ENCODE peak calls at places on chromosomes 5 and 9, in eight cellular contexts. R, S, A, I, G, V, J and T are unnamed samples.

GRCh38 chr9:127870887-127871286 is 6.6 kb downstream of the AK1 start:
- DNase-seq in I (no peak), A (no peak), G (no peak), S (no peak), J (no peak), V (no peak), R (no peak), T (no peak)

GRCh38 chr5:130642461-130642860 is 522.6 kb downstream of the HINT1 start:
- DNase-seq in S (no peak), R (no peak), J (no peak), V (no peak), A (no peak), G (no peak), I (no peak), T (no peak)

GRCh38 chr5:65213921-65214525 is 267.7 kb downstream of the ADAMTS6 start:
- DNase-seq in V (no peak), G (peak; percentile 45), S (no peak), R (no peak), A (peak; percentile 53), I (peak; percentile 41), J (no peak), T (no peak)

GRCh38 chr5:172878585-172879433 is 44.8 kb downstream of the ERGIC1 start:
- DNase-seq in V (no peak), J (peak; percentile 42), A (no peak), R (no peak), S (no peak), I (no peak), G (no peak), T (no peak)

GRCh38 chr5:173615884-173616576 is 420 bp downstream of the BOD1 start:
- DNase-seq in I (peak; percentile 76), A (peak; percentile 79), V (peak; percentile 63), J (peak; percentile 58), R (peak; percentile 80), G (peak; percentile 79), S (peak; percentile 60), T (peak; percentile 84)

GRCh38 chr9:114389612-114390368 is 2.0 kb upstream of the AKNA start:
- DNase-seq in I (no peak), G (no peak), J (no peak), A (no peak), R (no peak), S (no peak), V (no peak), T (no peak)

GRCh38 chr5:1139366-1139765 is 27.5 kb upstream of the SLC12A7 start:
- DNase-seq in I (no peak), A (no peak), G (no peak), R (no peak), V (no peak), J (no peak), S (no peak), T (no peak)

GRCh38 chr5:55344392-55344992 is 36.7 kb downstream of the MTREX start:
- DNase-seq in J (peak; percentile 69), V (peak; percentile 44), I (peak; percentile 52), G (peak; percentile 68), A (peak; percentile 20), S (peak; percentile 66), R (peak; percentile 69), T (no peak)

GRCh38 chr5:141914797-141915196 is 8.9 kb upstream of the DELE1 start:
- DNase-seq in A (peak; percentile 10), J (no peak), I (no peak), G (no peak), R (no peak), V (no peak), S (no peak), T (no peak)

GRCh38 chr9:136255896-136256890 is 10.6 kb upstream of the QSOX2 start:
- DNase-seq in I (no peak), A (peak; percentile 84), V (no peak), S (no peak), J (no peak), G (peak; percentile 25), R (no peak), T (no peak)

GRCh38 chr9:16873131-16873787 is 2.8 kb upstream of the BNC2 start:
- DNase-seq in V (no peak), A (no peak), R (no peak), S (no peak), G (peak; percentile 39), I (no peak), J (no peak), T (no peak)

GRCh38 chr9:127976498-127976897 is 4.3 kb downstream of the EEIG1 start:
- DNase-seq in R (no peak), S (peak; percentile 80), V (no peak), J (peak; percentile 24), A (no peak), I (no peak), G (no peak), T (peak; percentile 85)

GRCh38 chr9:82031538-82032280 is 43.1 kb downstream of the SPATA31D1 start:
- DNase-seq in S (no peak), R (peak; percentile 76), V (no peak), I (peak; percentile 2), J (peak; percentile 30), G (peak; percentile 45), A (no peak), T (no peak)

GRCh38 chr5:10030219-10030831 is 219.4 kb downstream of the ATPSCKMT start:
- DNase-seq in J (no peak), A (peak; percentile 39), I (peak; percentile 23), S (no peak), G (peak; percentile 76), V (no peak), R (no peak), T (no peak)

GRCh38 chr9:26234865-26235264 is 556.6 kb upstream of the TUSC1 start:
- DNase-seq in R (no peak), V (no peak), S (no peak), J (no peak), A (no peak), I (no peak), G (no peak), T (no peak)

GRCh38 chr5:96579711-96580110 is 82.5 kb upstream of the CAST start:
- DNase-seq in J (no peak), V (no peak), S (no peak), I (no peak), G (no peak), R (no peak), A (no peak), T (no peak)

GRCh38 chr9:110979636-110980035 is 58.6 kb downstream of the LPAR1 start:
- DNase-seq in A (no peak), J (no peak), R (no peak), I (no peak), V (no peak), S (no peak), G (no peak), T (no peak)

GRCh38 chr9:110977259-110977709 is 61.0 kb downstream of the LPAR1 start:
- DNase-seq in V (no peak), G (peak; percentile 87), A (no peak), R (no peak), J (no peak), S (peak; percentile 70), I (no peak), T (no peak)

GRCh38 chr9:110975278-110975677 is 63.0 kb downstream of the LPAR1 start:
- DNase-seq in G (no peak), R (no peak), A (no peak), V (no peak), I (no peak), J (no peak), S (no peak), T (no peak)

GRCh38 chr9:110978516-110978915 is 59.8 kb downstream of the LPAR1 start:
- DNase-seq in J (no peak), I (no peak), R (no peak), V (no peak), S (no peak), G (no peak), A (no peak), T (no peak)

GRCh38 chr9:110975969-110976368 is 62.3 kb downstream of the LPAR1 start:
- DNase-seq in J (no peak), I (no peak), V (no peak), A (no peak), S (no peak), R (no peak), G (no peak), T (no peak)
- H3K36me3 ChIP-seq in J (no peaks in the 10 kb centered on the region), I (no peaks in the 10 kb centered on the region), V (no peaks in the 10 kb centered on the region), A (no peaks in the 10 kb centered on the region), S (peaks cover 3% of the 10 kb centered on the region), R (no peaks in the 10 kb centered on the region), G (peaks cover 31% of the 10 kb centered on the region), T (no peaks in the 10 kb centered on the region)

DNA sequence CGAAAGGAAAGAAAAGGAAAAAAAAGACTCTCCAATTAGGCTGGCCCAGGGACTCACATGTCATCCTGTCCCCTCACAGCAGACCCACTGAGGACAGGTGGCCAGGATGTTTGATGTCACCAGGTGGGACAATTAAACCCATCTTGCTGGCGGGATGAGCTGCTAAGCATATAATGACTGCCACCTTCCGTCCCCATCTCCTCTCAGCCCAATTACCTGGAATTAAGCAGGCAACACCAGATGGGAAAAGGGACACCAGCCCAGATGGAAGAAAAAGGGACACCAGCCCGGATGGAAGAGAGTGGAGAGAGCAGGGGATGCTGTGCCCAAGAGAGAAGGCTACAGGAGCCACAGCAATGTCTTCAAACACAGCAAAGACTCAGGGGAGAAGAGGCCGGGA is 116.6 kb upstream of the SARDH start:
- DNase-seq in J (no peak), I (no peak), A (no peak), V (no peak), S (no peak), R (no peak), G (no peak), T (no peak)
- H3K36me3 ChIP-seq in J (no peaks in the 10 kb centered on the region), I (peaks cover 18% of the 10 kb centered on the region), A (no peaks in the 10 kb centered on the region), V (no peaks in the 10 kb centered on the region), S (no peaks in the 10 kb centered on the region), R (no peaks in the 10 kb centered on the region), G (no peaks in the 10 kb centered on the region), T (no peaks in the 10 kb centered on the region)

DNA sequence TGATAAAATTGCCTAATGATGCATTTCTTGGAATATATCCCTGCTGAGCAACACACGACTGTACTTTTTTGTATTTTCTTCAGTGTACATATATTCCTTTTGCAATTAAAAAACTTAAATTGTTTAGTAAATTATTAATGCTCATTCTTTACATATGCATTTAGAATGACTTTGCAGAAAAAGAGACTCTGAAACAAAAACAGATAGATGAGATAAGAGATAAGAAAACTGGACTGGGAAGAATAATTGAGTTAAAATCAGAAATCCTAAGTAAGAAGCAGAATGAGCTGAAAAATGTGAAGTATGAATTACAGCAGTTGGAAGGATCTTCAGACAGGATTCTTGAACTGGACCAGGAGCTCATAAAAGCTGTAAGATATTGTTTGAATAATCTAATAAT is 32.7 kb downstream of the RAD50 start:
- DNase-seq in J (no peak), S (no peak), I (no peak), V (no peak), A (no peak), G (no peak), R (no peak), T (no peak)
- H3K36me3 ChIP-seq in J (no peaks in the 10 kb centered on the region), S (peaks cover 87% of the 10 kb centered on the region), I (peaks cover 7% of the 10 kb centered on the region), V (peaks cover 55% of the 10 kb centered on the region), A (peaks cover 4% of the 10 kb centered on the region), G (no peaks in the 10 kb centered on the region), R (no peaks in the 10 kb centered on the region), T (peaks cover 92% of the 10 kb centered on the region)

DNA sequence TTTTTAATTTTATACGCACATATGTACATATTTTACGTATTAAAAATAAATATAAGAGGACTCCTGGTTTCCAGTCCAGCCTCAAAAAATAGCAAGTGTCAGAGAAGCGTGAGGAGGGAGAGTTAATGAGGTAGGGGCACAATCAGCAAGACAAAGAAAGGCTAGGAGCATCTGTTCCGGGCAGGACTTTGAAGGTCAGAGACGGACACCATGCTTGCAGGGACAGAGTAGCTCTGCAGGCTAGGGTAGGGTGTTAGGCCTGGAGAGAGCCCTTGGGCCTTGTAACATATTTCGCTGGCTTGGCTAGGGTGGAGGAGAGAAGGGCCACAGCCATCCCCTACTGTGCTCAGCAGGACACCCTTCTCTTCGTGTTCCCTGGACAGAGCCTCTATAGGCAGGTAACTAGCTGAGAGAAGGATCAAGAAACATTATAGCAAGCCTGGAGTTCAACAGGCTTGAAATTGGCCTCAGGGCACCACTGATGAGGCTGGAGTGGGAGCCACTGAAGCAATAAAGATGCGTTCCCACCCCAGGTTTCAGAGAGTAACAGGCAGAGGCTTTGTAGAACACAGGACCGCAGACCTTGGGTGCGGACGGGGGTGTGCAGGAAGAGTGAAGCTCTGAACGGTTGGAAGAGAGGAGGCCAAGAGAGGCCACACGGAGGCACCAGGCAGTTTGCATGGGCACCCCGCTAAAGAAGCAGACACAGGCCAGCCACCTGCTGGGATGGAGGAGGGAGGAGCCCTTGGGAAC is 9.7 kb upstream of the IPPK start:
- DNase-seq in J (no peak), R (no peak), V (no peak), G (no peak), A (peak; percentile 55), I (no peak), S (no peak), T (no peak)
- H3K36me3 ChIP-seq in J (no peaks in the 10 kb centered on the region), R (no peaks in the 10 kb centered on the region), V (no peaks in the 10 kb centered on the region), G (no peaks in the 10 kb centered on the region), A (no peaks in the 10 kb centered on the region), I (no peaks in the 10 kb centered on the region), S (no peaks in the 10 kb centered on the region), T (no peaks in the 10 kb centered on the region)